ENCODE peak calls at places on chromosomes 2 and 18, in six cellular contexts. I is NCI-H748 treated with DMSO at 0.1 percent for 48 hours, R is KBM-7, P is T-helper 9 cell, M is HTR-8/SVneo, H is IMR-90. C is an unnamed sample.

GRCh38 chr2:201964631-201965206 is 68.9 kb upstream of the FZD7 start:
- DNase-seq in P (no peak), H (no peak), R (peak), I (no peak), M (no peak), C (no peak)

GRCh38 chr2:234291765-234292204 is 205.1 kb downstream of the ARL4C start:
- DNase-seq in P (peak), H (peak), M (peak), R (peak), I (peak), C (no peak)

GRCh38 chr2:97754690-97755346 is 41.4 kb downstream of the ZAP70 start:
- DNase-seq in H (no peak), R (no peak), M (no peak), P (no peak), I (no peak), C (peak)

GRCh38 chr2:43513796-43514195 is 82.0 kb downstream of the THADA start:
- DNase-seq in M (no peak), H (no peak), P (no peak), I (no peak), R (no peak), C (no peak)

GRCh38 chr2:185433824-185434223 is 304.8 kb upstream of the FSIP2 start:
- DNase-seq in H (no peak), P (no peak), M (peak), I (no peak), R (no peak), C (no peak)

GRCh38 chr18:39415471-39415870 is 1849.9 kb upstream of the CELF4 start:
- DNase-seq in P (no peak), M (no peak), R (no peak), H (no peak), I (no peak), C (no peak)

GRCh38 chr18:13374468-13375301 is 156.1 kb downstream of the LDLRAD4 start:
- DNase-seq in R (no peak), H (no peak), M (no peak), I (peak), P (no peak), C (no peak)

GRCh38 chr2:75729861-75730260 is 19.1 kb upstream of the GCFC2 start:
- DNase-seq in P (no peak), R (peak), I (no peak), H (no peak), M (peak), C (no peak)

GRCh38 chr2:22995576-22995975 is 389.4 kb upstream of the KLHL29 start:
- DNase-seq in M (no peak), I (no peak), R (no peak), H (no peak), P (no peak), C (no peak)

GRCh38 chr2:44649426-44649825 is 287.7 kb downstream of the CAMKMT start:
- DNase-seq in P (no peak), R (no peak), M (no peak), H (no peak), I (no peak), C (no peak)

GRCh38 chr2:43937269-43937820 is 58.4 kb downstream of the LRPPRC start:
- DNase-seq in P (no peak), M (no peak), R (no peak), H (peak), I (no peak), C (no peak)

C was measured in COLO829.